ENCODE peak calls at places on chromosomes 7 and 10, in ten cellular contexts. One of them, this sample, is unnamed.

GRCh38 chr7:750111-750905 is 23.2 kb upstream of the PRKAR1B start:
- DNase-seq in ovary: peak; percentile 12
- DNase-seq in IMR-90: no peak
- DNase-seq in activated CD8-positive, alpha-beta memory T cell treated with anti-CD3 and anti-CD28 coated beads, Interleukin-2, amount 50 U/mL, for 4 hours: no peak
- DNase-seq in activated effector memory CD4-positive, alpha-beta T cell treated with Interleukin-2 at 50 U/mL for 16 hours: no peak
- DNase-seq in right atrium auricular region: no peak
- DNase-seq in AG04450: no peak
- DNase-seq in fibroblast of the aortic adventitia: no peak
- DNase-seq in head of caudate nucleus: no peak
- DNase-seq in T-helper 1 cell: no peak
- DNase-seq in this sample: no peak

GRCh38 chr10:69801434-69802315 is at the start of gene COL13A1:
- DNase-seq in IMR-90: peak; percentile 75
- DNase-seq in ovary: peak; percentile 40
- DNase-seq in head of caudate nucleus: no peak
- DNase-seq in T-helper 1 cell: no peak
- DNase-seq in activated effector memory CD4-positive, alpha-beta T cell treated with Interleukin-2 at 50 U/mL for 16 hours: no peak
- DNase-seq in fibroblast of the aortic adventitia: peak; percentile 60
- DNase-seq in right atrium auricular region: peak; percentile 64
- DNase-seq in activated CD8-positive, alpha-beta memory T cell treated with anti-CD3 and anti-CD28 coated beads, Interleukin-2, amount 50 U/mL, for 4 hours: no peak
- DNase-seq in AG04450: no peak
- DNase-seq in this sample: no peak

GRCh38 chr10:5963071-5963470 is 14.3 kb downstream of the IL15RA start:
- DNase-seq in activated CD8-positive, alpha-beta memory T cell treated with anti-CD3 and anti-CD28 coated beads, Interleukin-2, amount 50 U/mL, for 4 hours: no peak
- DNase-seq in T-helper 1 cell: no peak
- DNase-seq in activated effector memory CD4-positive, alpha-beta T cell treated with Interleukin-2 at 50 U/mL for 16 hours: no peak
- DNase-seq in head of caudate nucleus: no peak
- DNase-seq in right atrium auricular region: no peak
- DNase-seq in fibroblast of the aortic adventitia: no peak
- DNase-seq in IMR-90: no peak
- DNase-seq in AG04450: no peak
- DNase-seq in ovary: no peak
- DNase-seq in this sample: no peak

GRCh38 chr7:96562966-96563365 is 146.7 kb downstream of the SEM1 start:
- DNase-seq in right atrium auricular region: no peak
- DNase-seq in ovary: no peak
- DNase-seq in activated CD8-positive, alpha-beta memory T cell treated with anti-CD3 and anti-CD28 coated beads, Interleukin-2, amount 50 U/mL, for 4 hours: no peak
- DNase-seq in fibroblast of the aortic adventitia: no peak
- DNase-seq in IMR-90: no peak
- DNase-seq in T-helper 1 cell: no peak
- DNase-seq in head of caudate nucleus: no peak
- DNase-seq in AG04450: no peak
- DNase-seq in activated effector memory CD4-positive, alpha-beta T cell treated with Interleukin-2 at 50 U/mL for 16 hours: no peak
- DNase-seq in this sample: no peak

GRCh38 chr10:70475661-70476060 is 2.9 kb upstream of the PALD1 start:
- DNase-seq in T-helper 1 cell: no peak
- DNase-seq in activated CD8-positive, alpha-beta memory T cell treated with anti-CD3 and anti-CD28 coated beads, Interleukin-2, amount 50 U/mL, for 4 hours: no peak
- DNase-seq in fibroblast of the aortic adventitia: no peak
- DNase-seq in activated effector memory CD4-positive, alpha-beta T cell treated with Interleukin-2 at 50 U/mL for 16 hours: no peak
- DNase-seq in right atrium auricular region: no peak
- DNase-seq in head of caudate nucleus: no peak
- DNase-seq in AG04450: no peak
- DNase-seq in IMR-90: peak; percentile 8
- DNase-seq in ovary: no peak
- DNase-seq in this sample: no peak

GRCh38 chr7:102193806-102194205 is 92.9 kb upstream of the SH2B2 start:
- DNase-seq in AG04450: no peak
- DNase-seq in fibroblast of the aortic adventitia: no peak
- DNase-seq in IMR-90: peak; percentile 45
- DNase-seq in head of caudate nucleus: no peak
- DNase-seq in activated effector memory CD4-positive, alpha-beta T cell treated with Interleukin-2 at 50 U/mL for 16 hours: no peak
- DNase-seq in ovary: no peak
- DNase-seq in activated CD8-positive, alpha-beta memory T cell treated with anti-CD3 and anti-CD28 coated beads, Interleukin-2, amount 50 U/mL, for 4 hours: no peak
- DNase-seq in right atrium auricular region: no peak
- DNase-seq in T-helper 1 cell: no peak
- DNase-seq in this sample: no peak

GRCh38 chr7:138000081-138000701 is 1.7 kb downstream of the CREB3L2 start:
- DNase-seq in right atrium auricular region: peak; percentile 80
- DNase-seq in ovary: peak; percentile 67
- DNase-seq in IMR-90: peak; percentile 98
- DNase-seq in activated effector memory CD4-positive, alpha-beta T cell treated with Interleukin-2 at 50 U/mL for 16 hours: no peak
- DNase-seq in T-helper 1 cell: no peak
- DNase-seq in head of caudate nucleus: no peak
- DNase-seq in fibroblast of the aortic adventitia: peak; percentile 95
- DNase-seq in AG04450: peak; percentile 92
- DNase-seq in activated CD8-positive, alpha-beta memory T cell treated with anti-CD3 and anti-CD28 coated beads, Interleukin-2, amount 50 U/mL, for 4 hours: no peak
- DNase-seq in this sample: peak; percentile 72

GRCh38 chr7:96486681-96487080 is 164.8 kb upstream of the SLC25A13 start:
- DNase-seq in head of caudate nucleus: no peak
- DNase-seq in fibroblast of the aortic adventitia: no peak
- DNase-seq in activated effector memory CD4-positive, alpha-beta T cell treated with Interleukin-2 at 50 U/mL for 16 hours: no peak
- DNase-seq in activated CD8-positive, alpha-beta memory T cell treated with anti-CD3 and anti-CD28 coated beads, Interleukin-2, amount 50 U/mL, for 4 hours: no peak
- DNase-seq in right atrium auricular region: no peak
- DNase-seq in ovary: no peak
- DNase-seq in IMR-90: no peak
- DNase-seq in T-helper 1 cell: no peak
- DNase-seq in AG04450: no peak
- DNase-seq in this sample: no peak

GRCh38 chr7:92230547-92230946 is 15.2 kb downstream of the KRIT1 start:
- DNase-seq in ovary: no peak
- DNase-seq in head of caudate nucleus: no peak
- DNase-seq in AG04450: no peak
- DNase-seq in activated effector memory CD4-positive, alpha-beta T cell treated with Interleukin-2 at 50 U/mL for 16 hours: no peak
- DNase-seq in IMR-90: no peak
- DNase-seq in activated CD8-positive, alpha-beta memory T cell treated with anti-CD3 and anti-CD28 coated beads, Interleukin-2, amount 50 U/mL, for 4 hours: no peak
- DNase-seq in right atrium auricular region: no peak
- DNase-seq in fibroblast of the aortic adventitia: no peak
- DNase-seq in T-helper 1 cell: no peak
- DNase-seq in this sample: no peak

GRCh38 chr7:47283497-47284131 is 298.3 kb downstream of the TNS3 start:
- DNase-seq in activated CD8-positive, alpha-beta memory T cell treated with anti-CD3 and anti-CD28 coated beads, Interleukin-2, amount 50 U/mL, for 4 hours: no peak
- DNase-seq in ovary: no peak
- DNase-seq in AG04450: no peak
- DNase-seq in T-helper 1 cell: no peak
- DNase-seq in IMR-90: no peak
- DNase-seq in head of caudate nucleus: no peak
- DNase-seq in activated effector memory CD4-positive, alpha-beta T cell treated with Interleukin-2 at 50 U/mL for 16 hours: no peak
- DNase-seq in fibroblast of the aortic adventitia: no peak
- DNase-seq in right atrium auricular region: no peak
- DNase-seq in this sample: no peak

GRCh38 chr10:130169136-130169888 is 33.1 kb downstream of the GLRX3 start:
- DNase-seq in ovary: no peak
- DNase-seq in IMR-90: peak; percentile 11
- DNase-seq in activated CD8-positive, alpha-beta memory T cell treated with anti-CD3 and anti-CD28 coated beads, Interleukin-2, amount 50 U/mL, for 4 hours: no peak
- DNase-seq in AG04450: no peak
- DNase-seq in right atrium auricular region: no peak
- DNase-seq in T-helper 1 cell: peak; percentile 33
- DNase-seq in activated effector memory CD4-positive, alpha-beta T cell treated with Interleukin-2 at 50 U/mL for 16 hours: no peak
- DNase-seq in fibroblast of the aortic adventitia: no peak
- DNase-seq in head of caudate nucleus: no peak
- DNase-seq in this sample: no peak

GRCh38 chr10:103569877-103570276 is 76.4 kb downstream of the NEURL1 start:
- DNase-seq in fibroblast of the aortic adventitia: peak; percentile 52
- DNase-seq in IMR-90: no peak
- DNase-seq in AG04450: no peak
- DNase-seq in right atrium auricular region: no peak
- DNase-seq in T-helper 1 cell: no peak
- DNase-seq in activated effector memory CD4-positive, alpha-beta T cell treated with Interleukin-2 at 50 U/mL for 16 hours: no peak
- DNase-seq in activated CD8-positive, alpha-beta memory T cell treated with anti-CD3 and anti-CD28 coated beads, Interleukin-2, amount 50 U/mL, for 4 hours: no peak
- DNase-seq in ovary: no peak
- DNase-seq in head of caudate nucleus: no peak
- DNase-seq in this sample: no peak

GRCh38 chr7:66443946-66444345 is 184.7 kb upstream of the KCTD7 start:
- DNase-seq in head of caudate nucleus: no peak
- DNase-seq in ovary: no peak
- DNase-seq in right atrium auricular region: no peak
- DNase-seq in activated effector memory CD4-positive, alpha-beta T cell treated with Interleukin-2 at 50 U/mL for 16 hours: no peak
- DNase-seq in fibroblast of the aortic adventitia: peak; percentile 10
- DNase-seq in AG04450: no peak
- DNase-seq in activated CD8-positive, alpha-beta memory T cell treated with anti-CD3 and anti-CD28 coated beads, Interleukin-2, amount 50 U/mL, for 4 hours: no peak
- DNase-seq in IMR-90: no peak
- DNase-seq in T-helper 1 cell: no peak
- DNase-seq in this sample: no peak

GRCh38 chr10:124630551-124630950 is 113.6 kb downstream of the FAM53B start:
- DNase-seq in IMR-90: no peak
- DNase-seq in T-helper 1 cell: no peak
- DNase-seq in AG04450: no peak
- DNase-seq in ovary: no peak
- DNase-seq in head of caudate nucleus: no peak
- DNase-seq in fibroblast of the aortic adventitia: no peak
- DNase-seq in activated CD8-positive, alpha-beta memory T cell treated with anti-CD3 and anti-CD28 coated beads, Interleukin-2, amount 50 U/mL, for 4 hours: no peak
- DNase-seq in right atrium auricular region: no peak
- DNase-seq in activated effector memory CD4-positive, alpha-beta T cell treated with Interleukin-2 at 50 U/mL for 16 hours: no peak
- DNase-seq in this sample: no peak

GRCh38 chr10:76012928-76013327 is 581.5 kb downstream of the LRMDA start:
- DNase-seq in T-helper 1 cell: no peak
- DNase-seq in IMR-90: no peak
- DNase-seq in head of caudate nucleus: no peak
- DNase-seq in right atrium auricular region: no peak
- DNase-seq in ovary: no peak
- DNase-seq in AG04450: no peak
- DNase-seq in fibroblast of the aortic adventitia: no peak
- DNase-seq in activated CD8-positive, alpha-beta memory T cell treated with anti-CD3 and anti-CD28 coated beads, Interleukin-2, amount 50 U/mL, for 4 hours: no peak
- DNase-seq in activated effector memory CD4-positive, alpha-beta T cell treated with Interleukin-2 at 50 U/mL for 16 hours: no peak
- DNase-seq in this sample: no peak

GRCh38 chr7:108463613-108464012 is 7.4 kb upstream of the NRCAM start:
- DNase-seq in activated effector memory CD4-positive, alpha-beta T cell treated with Interleukin-2 at 50 U/mL for 16 hours: no peak
- DNase-seq in T-helper 1 cell: no peak
- DNase-seq in IMR-90: no peak
- DNase-seq in AG04450: no peak
- DNase-seq in head of caudate nucleus: no peak
- DNase-seq in right atrium auricular region: no peak
- DNase-seq in ovary: no peak
- DNase-seq in fibroblast of the aortic adventitia: no peak
- DNase-seq in activated CD8-positive, alpha-beta memory T cell treated with anti-CD3 and anti-CD28 coated beads, Interleukin-2, amount 50 U/mL, for 4 hours: peak; percentile 43
- DNase-seq in this sample: no peak

GRCh38 chr7:110922906-110923305 is 168.0 kb upstream of the LRRN3 start:
- DNase-seq in IMR-90: peak; percentile 83
- DNase-seq in ovary: no peak
- DNase-seq in AG04450: no peak
- DNase-seq in T-helper 1 cell: no peak
- DNase-seq in activated CD8-positive, alpha-beta memory T cell treated with anti-CD3 and anti-CD28 coated beads, Interleukin-2, amount 50 U/mL, for 4 hours: no peak
- DNase-seq in head of caudate nucleus: no peak
- DNase-seq in right atrium auricular region: no peak
- DNase-seq in activated effector memory CD4-positive, alpha-beta T cell treated with Interleukin-2 at 50 U/mL for 16 hours: no peak
- DNase-seq in fibroblast of the aortic adventitia: peak; percentile 26
- DNase-seq in this sample: no peak

GRCh38 chr7:30136339-30136738 is 1.6 kb downstream of the MTURN start:
- DNase-seq in right atrium auricular region: no peak
- DNase-seq in fibroblast of the aortic adventitia: no peak
- DNase-seq in T-helper 1 cell: no peak
- DNase-seq in activated CD8-positive, alpha-beta memory T cell treated with anti-CD3 and anti-CD28 coated beads, Interleukin-2, amount 50 U/mL, for 4 hours: no peak
- DNase-seq in activated effector memory CD4-positive, alpha-beta T cell treated with Interleukin-2 at 50 U/mL for 16 hours: no peak
- DNase-seq in head of caudate nucleus: no peak
- DNase-seq in AG04450: no peak
- DNase-seq in ovary: no peak
- DNase-seq in IMR-90: no peak
- DNase-seq in this sample: no peak

GRCh38 chr7:7696458-7697119 is 21.8 kb downstream of the RPA3 start:
- DNase-seq in ovary: no peak
- DNase-seq in fibroblast of the aortic adventitia: peak; percentile 40
- DNase-seq in AG04450: no peak
- DNase-seq in activated CD8-positive, alpha-beta memory T cell treated with anti-CD3 and anti-CD28 coated beads, Interleukin-2, amount 50 U/mL, for 4 hours: no peak
- DNase-seq in activated effector memory CD4-positive, alpha-beta T cell treated with Interleukin-2 at 50 U/mL for 16 hours: no peak
- DNase-seq in T-helper 1 cell: no peak
- DNase-seq in head of caudate nucleus: no peak
- DNase-seq in right atrium auricular region: no peak
- DNase-seq in IMR-90: peak; percentile 51
- DNase-seq in this sample: no peak

GRCh38 chr10:105844653-105845052 is 1203.6 kb downstream of the SORCS3 start:
- DNase-seq in AG04450: no peak
- DNase-seq in IMR-90: no peak
- DNase-seq in activated effector memory CD4-positive, alpha-beta T cell treated with Interleukin-2 at 50 U/mL for 16 hours: no peak
- DNase-seq in head of caudate nucleus: no peak
- DNase-seq in right atrium auricular region: no peak
- DNase-seq in activated CD8-positive, alpha-beta memory T cell treated with anti-CD3 and anti-CD28 coated beads, Interleukin-2, amount 50 U/mL, for 4 hours: no peak
- DNase-seq in fibroblast of the aortic adventitia: no peak
- DNase-seq in ovary: no peak
- DNase-seq in T-helper 1 cell: no peak
- DNase-seq in this sample: no peak

GRCh38 chr10:48309711-48310226 is 3.3 kb downstream of the MAPK8 start:
- DNase-seq in right atrium auricular region: no peak
- DNase-seq in AG04450: no peak
- DNase-seq in ovary: no peak
- DNase-seq in IMR-90: peak; percentile 64
- DNase-seq in fibroblast of the aortic adventitia: peak; percentile 43
- DNase-seq in activated CD8-positive, alpha-beta memory T cell treated with anti-CD3 and anti-CD28 coated beads, Interleukin-2, amount 50 U/mL, for 4 hours: no peak
- DNase-seq in head of caudate nucleus: no peak
- DNase-seq in T-helper 1 cell: peak; percentile 28
- DNase-seq in activated effector memory CD4-positive, alpha-beta T cell treated with Interleukin-2 at 50 U/mL for 16 hours: no peak
- DNase-seq in this sample: no peak

GRCh38 chr7:138015096-138015495 is 13.2 kb upstream of the CREB3L2 start:
- DNase-seq in fibroblast of the aortic adventitia: no peak
- DNase-seq in AG04450: no peak
- DNase-seq in T-helper 1 cell: no peak
- DNase-seq in ovary: no peak
- DNase-seq in head of caudate nucleus: no peak
- DNase-seq in IMR-90: no peak
- DNase-seq in activated CD8-positive, alpha-beta memory T cell treated with anti-CD3 and anti-CD28 coated beads, Interleukin-2, amount 50 U/mL, for 4 hours: no peak
- DNase-seq in right atrium auricular region: no peak
- DNase-seq in activated effector memory CD4-positive, alpha-beta T cell treated with Interleukin-2 at 50 U/mL for 16 hours: no peak
- DNase-seq in this sample: no peak

GRCh38 chr10:24953350-24954074 is 1.1 kb upstream of the PRTFDC1 start:
- DNase-seq in ovary: peak; percentile 41
- DNase-seq in activated CD8-positive, alpha-beta memory T cell treated with anti-CD3 and anti-CD28 coated beads, Interleukin-2, amount 50 U/mL, for 4 hours: no peak
- DNase-seq in head of caudate nucleus: no peak
- DNase-seq in right atrium auricular region: no peak
- DNase-seq in AG04450: no peak
- DNase-seq in activated effector memory CD4-positive, alpha-beta T cell treated with Interleukin-2 at 50 U/mL for 16 hours: no peak
- DNase-seq in fibroblast of the aortic adventitia: peak; percentile 91
- DNase-seq in IMR-90: peak; percentile 40
- DNase-seq in T-helper 1 cell: no peak
- DNase-seq in this sample: no peak

GRCh38 chr7:44052771-44053365 is 8.4 kb downstream of the DBNL start:
- DNase-seq in right atrium auricular region: no peak
- DNase-seq in activated CD8-positive, alpha-beta memory T cell treated with anti-CD3 and anti-CD28 coated beads, Interleukin-2, amount 50 U/mL, for 4 hours: no peak
- DNase-seq in fibroblast of the aortic adventitia: no peak
- DNase-seq in IMR-90: no peak
- DNase-seq in T-helper 1 cell: no peak
- DNase-seq in head of caudate nucleus: no peak
- DNase-seq in ovary: peak; percentile 13
- DNase-seq in activated effector memory CD4-positive, alpha-beta T cell treated with Interleukin-2 at 50 U/mL for 16 hours: no peak
- DNase-seq in AG04450: no peak
- DNase-seq in this sample: no peak

GRCh38 chr10:121593676-121594075 is 4.6 kb downstream of the FGFR2 start:
- DNase-seq in activated effector memory CD4-positive, alpha-beta T cell treated with Interleukin-2 at 50 U/mL for 16 hours: no peak
- DNase-seq in right atrium auricular region: no peak
- DNase-seq in ovary: no peak
- DNase-seq in activated CD8-positive, alpha-beta memory T cell treated with anti-CD3 and anti-CD28 coated beads, Interleukin-2, amount 50 U/mL, for 4 hours: no peak
- DNase-seq in fibroblast of the aortic adventitia: no peak
- DNase-seq in T-helper 1 cell: no peak
- DNase-seq in IMR-90: no peak
- DNase-seq in head of caudate nucleus: no peak
- DNase-seq in AG04450: no peak
- DNase-seq in this sample: no peak

GRCh38 chr7:32030904-32031692 is 39.1 kb downstream of the PDE1C start:
- DNase-seq in AG04450: no peak
- DNase-seq in activated effector memory CD4-positive, alpha-beta T cell treated with Interleukin-2 at 50 U/mL for 16 hours: no peak
- DNase-seq in right atrium auricular region: no peak
- DNase-seq in head of caudate nucleus: no peak
- DNase-seq in fibroblast of the aortic adventitia: no peak
- DNase-seq in T-helper 1 cell: no peak
- DNase-seq in activated CD8-positive, alpha-beta memory T cell treated with anti-CD3 and anti-CD28 coated beads, Interleukin-2, amount 50 U/mL, for 4 hours: no peak
- DNase-seq in IMR-90: no peak
- DNase-seq in ovary: no peak
- DNase-seq in this sample: no peak

GRCh38 chr7:148962823-148963582 is 65.3 kb downstream of the PDIA4 start:
- DNase-seq in T-helper 1 cell: peak; percentile 79
- DNase-seq in activated CD8-positive, alpha-beta memory T cell treated with anti-CD3 and anti-CD28 coated beads, Interleukin-2, amount 50 U/mL, for 4 hours: peak; percentile 62
- DNase-seq in head of caudate nucleus: peak; percentile 74
- DNase-seq in IMR-90: peak; percentile 67
- DNase-seq in fibroblast of the aortic adventitia: peak; percentile 86
- DNase-seq in activated effector memory CD4-positive, alpha-beta T cell treated with Interleukin-2 at 50 U/mL for 16 hours: peak; percentile 57
- DNase-seq in AG04450: peak; percentile 44
- DNase-seq in ovary: peak; percentile 73
- DNase-seq in right atrium auricular region: no peak
- DNase-seq in this sample: peak; percentile 80

GRCh38 chr7:137983308-137984008 is 18.4 kb downstream of the CREB3L2 start:
- DNase-seq in right atrium auricular region: peak; percentile 85
- DNase-seq in activated effector memory CD4-positive, alpha-beta T cell treated with Interleukin-2 at 50 U/mL for 16 hours: no peak
- DNase-seq in AG04450: no peak
- DNase-seq in activated CD8-positive, alpha-beta memory T cell treated with anti-CD3 and anti-CD28 coated beads, Interleukin-2, amount 50 U/mL, for 4 hours: no peak
- DNase-seq in IMR-90: no peak
- DNase-seq in ovary: no peak
- DNase-seq in fibroblast of the aortic adventitia: no peak
- DNase-seq in T-helper 1 cell: no peak
- DNase-seq in head of caudate nucleus: peak; percentile 50
- DNase-seq in this sample: peak; percentile 41

This sample was measured in midbrain.